ENCODE peak calls at places on chromosomes 6 and 20, in nine cellular contexts. Q, J, Y, K, T, F, Z, O and D are unnamed samples.

GRCh38 chr6:135162678-135163439 is 18.2 kb upstream of the MYB start:
- DNase-seq in Q (peak), J (no peak), Y (peak), K (peak), T (no peak), F (no peak), Z (peak), O (peak), D (no peak)

GRCh38 chr6:33172307-33173227 is 19.7 kb downstream of the COL11A2 start:
- DNase-seq in Q (peak), J (peak), Y (no peak), K (peak), T (no peak), F (no peak), Z (peak), O (no peak), D (no peak)

GRCh38 chr6:170448317-170448716 is 104.8 kb downstream of the PSMB1 start:
- DNase-seq in Q (no peak), J (no peak), Y (no peak), K (no peak), T (no peak), F (no peak), Z (no peak), O (no peak), D (no peak)

GRCh38 chr20:48681201-48681881 is 146.5 kb downstream of the PREX1 start:
- DNase-seq in Q (no peak), J (no peak), Y (no peak), K (no peak), T (no peak), F (no peak), Z (no peak), O (no peak), D (no peak)

GRCh38 chr6:154766993-154767392 is 33.8 kb downstream of the SCAF8 start:
- DNase-seq in Q (no peak), J (no peak), Y (no peak), K (no peak), T (no peak), F (no peak), Z (no peak), O (no peak), D (no peak)

GRCh38 chr6:157980288-157981131 is 1.2 kb upstream of the SYNJ2 start:
- DNase-seq in Q (peak), J (no peak), Y (no peak), K (no peak), T (peak), F (no peak), Z (no peak), O (no peak), D (no peak)

GRCh38 chr6:48426636-48427035 is 315.6 kb upstream of the PTCHD4 start:
- DNase-seq in Q (no peak), J (no peak), Y (no peak), K (no peak), T (no peak), F (no peak), Z (no peak), O (no peak), D (no peak)

GRCh38 chr6:5706094-5707033 is 300.4 kb downstream of the NRN1 start:
- DNase-seq in Q (no peak), J (no peak), Y (no peak), K (no peak), T (no peak), F (no peak), Z (no peak), O (no peak), D (no peak)

GRCh38 chr6:66568271-66568670 is 861.2 kb upstream of the EYS start:
- DNase-seq in Q (no peak), J (no peak), Y (no peak), K (no peak), T (no peak), F (no peak), Z (peak), O (no peak), D (no peak)

GRCh38 chr6:119207973-119208725 is 129.7 kb upstream of the FAM184A start:
- DNase-seq in Q (no peak), J (no peak), Y (no peak), K (no peak), T (no peak), F (no peak), Z (no peak), O (no peak), D (no peak)

GRCh38 chr20:63791497-63792156 is 39.4 kb downstream of the ZBTB46 start:
- DNase-seq in Q (no peak), J (no peak), Y (no peak), K (no peak), T (no peak), F (no peak), Z (no peak), O (no peak), D (no peak)

GRCh38 chr6:143543435-143543834 is 31.9 kb upstream of the FUCA2 start:
- DNase-seq in Q (no peak), J (no peak), Y (no peak), K (no peak), T (no peak), F (no peak), Z (no peak), O (no peak), D (no peak)

GRCh38 chr6:156718647-156719394 is 58.4 kb upstream of the ARID1B start:
- DNase-seq in Q (no peak), J (no peak), Y (no peak), K (peak), T (no peak), F (no peak), Z (peak), O (no peak), D (no peak)

GRCh38 chr6:134060491-134061106 is 8.2 kb upstream of the SLC2A12 start:
- DNase-seq in Q (no peak), J (peak), Y (no peak), K (peak), T (no peak), F (no peak), Z (peak), O (no peak), D (no peak)

GRCh38 chr6:150325093-150325772 is 43.6 kb upstream of the IYD start:
- DNase-seq in Q (no peak), J (no peak), Y (no peak), K (no peak), T (no peak), F (no peak), Z (no peak), O (no peak), D (no peak)

GRCh38 chr20:23926526-23926880 is 47.0 kb upstream of the CST5 start:
- DNase-seq in Q (no peak), J (no peak), Y (no peak), K (no peak), T (no peak), F (no peak), Z (no peak), O (no peak), D (no peak)

GRCh38 chr6:112144145-112144926 is 56.9 kb downstream of the FAM229B start:
- DNase-seq in Q (no peak), J (no peak), Y (no peak), K (no peak), T (no peak), F (no peak), Z (no peak), O (no peak), D (peak)

GRCh38 chr20:56843386-56843785 is 214.3 kb downstream of the TFAP2C start:
- DNase-seq in Q (no peak), J (no peak), Y (no peak), K (no peak), T (no peak), F (no peak), Z (no peak), O (no peak), D (no peak)

GRCh38 chr6:72659754-72660153 is 37.9 kb downstream of the KCNQ5 start:
- DNase-seq in Q (no peak), J (no peak), Y (no peak), K (no peak), T (no peak), F (no peak), Z (no peak), O (no peak), D (no peak)

GRCh38 chr6:53920881-53921280 is 126.1 kb downstream of the LRRC1 start:
- DNase-seq in Q (no peak), J (no peak), Y (no peak), K (no peak), T (no peak), F (no peak), Z (no peak), O (no peak), D (no peak)

GRCh38 chr6:15554728-15555100 is 108.1 kb downstream of the DTNBP1 start:
- DNase-seq in Q (no peak), J (no peak), Y (no peak), K (no peak), T (no peak), F (no peak), Z (no peak), O (no peak), D (no peak)

GRCh38 chr6:134937426-134937825 is 12.5 kb downstream of the ALDH8A1 start:
- DNase-seq in Q (no peak), J (no peak), Y (no peak), K (no peak), T (no peak), F (no peak), Z (no peak), O (no peak), D (no peak)

GRCh38 chr6:87473419-87473903 is 687 bp downstream of the SLC35A1 start:
- DNase-seq in Q (no peak), J (peak), Y (no peak), K (peak), T (no peak), F (no peak), Z (no peak), O (no peak), D (no peak)

GRCh38 chr20:11814276-11814675 is 103.4 kb upstream of the BTBD3 start:
- DNase-seq in Q (no peak), J (peak), Y (no peak), K (peak), T (no peak), F (no peak), Z (no peak), O (no peak), D (no peak)

GRCh38 chr6:44489912-44490604 is 102.6 kb downstream of the CDC5L start:
- DNase-seq in Q (no peak), J (peak), Y (no peak), K (peak), T (no peak), F (no peak), Z (no peak), O (no peak), D (no peak)

GRCh38 chr6:125325586-125325985 is 23.8 kb upstream of the HDDC2 start:
- DNase-seq in Q (no peak), J (no peak), Y (no peak), K (no peak), T (no peak), F (no peak), Z (no peak), O (no peak), D (no peak)

GRCh38 chr20:31894980-31895675 is 24.7 kb downstream of the TTLL9 start:
- DNase-seq in Q (peak), J (peak), Y (no peak), K (peak), T (peak), F (peak), Z (peak), O (no peak), D (no peak)

GRCh38 chr6:35443341-35444030 is 8.7 kb upstream of the FANCE start:
- DNase-seq in Q (no peak), J (no peak), Y (no peak), K (peak), T (no peak), F (no peak), Z (no peak), O (no peak), D (no peak)

GRCh38 chr6:8082954-8083858 is 19.0 kb upstream of the BLOC1S5 start:
- DNase-seq in Q (no peak), J (peak), Y (no peak), K (no peak), T (no peak), F (no peak), Z (no peak), O (no peak), D (no peak)

GRCh38 chr20:63393566-63393965 is 32.4 kb upstream of the CHRNA4 start:
- DNase-seq in Q (no peak), J (no peak), Y (no peak), K (no peak), T (no peak), F (no peak), Z (no peak), O (no peak), D (no peak)

GRCh38 chr6:15999201-15999600 is 129.7 kb upstream of the MYLIP start:
- DNase-seq in Q (no peak), J (no peak), Y (no peak), K (no peak), T (no peak), F (no peak), Z (no peak), O (no peak), D (no peak)

GRCh38 chr6:26555505-26556262 is 17.5 kb downstream of the HMGN4 start:
- DNase-seq in Q (no peak), J (no peak), Y (no peak), K (no peak), T (no peak), F (no peak), Z (peak), O (no peak), D (peak)

GRCh38 chr6:25927177-25927576 is 3.3 kb downstream of the SLC17A2 start:
- DNase-seq in Q (no peak), J (no peak), Y (no peak), K (no peak), T (no peak), F (no peak), Z (no peak), O (no peak), D (no peak)

GRCh38 chr20:48527771-48528170 is 300.0 kb downstream of the PREX1 start:
- DNase-seq in Q (no peak), J (no peak), Y (no peak), K (no peak), T (no peak), F (no peak), Z (no peak), O (no peak), D (no peak)

GRCh38 chr6:159378361-159378760 is 209.2 kb downstream of the FNDC1 start:
- DNase-seq in Q (no peak), J (no peak), Y (no peak), K (no peak), T (no peak), F (no peak), Z (no peak), O (no peak), D (no peak)